ENCODE peak calls at places on chromosomes 3 and 15, in seven cellular contexts. G is HepG2, I is NT2/D1, N is left lung, E is SJSA1, V is breast epithelium, F is heart left ventricle. U is an unnamed sample.

GRCh38 chr3:125107861-125108567 is 52.2 kb upstream of the HEG1 start:
- DNase-seq in G (no peak), E (no peak), I (no peak), N (no peak), V (no peak), F (no peak), U (no peak)

GRCh38 chr3:179067839-179068238 is 3.8 kb downstream of the ZMAT3 start:
- DNase-seq in I (no peak), N (no peak), V (no peak), F (no peak), E (no peak), G (no peak), U (no peak)

GRCh38 chr15:48644827-48645557 is 517 bp downstream of the FBN1 start:
- DNase-seq in E (peak; percentile 72), F (peak; percentile 62), N (peak; percentile 44), V (no peak), G (no peak), I (no peak), U (peak; percentile 59)

GRCh38 chr15:30001592-30001991 is 81.2 kb upstream of the GOLGA8J start:
- DNase-seq in G (no peak), F (no peak), N (no peak), V (no peak), E (no peak), I (no peak), U (no peak)

GRCh38 chr3:71125729-71126128 is 457.8 kb downstream of the FOXP1 start:
- DNase-seq in V (no peak), G (no peak), E (no peak), F (no peak), N (no peak), I (no peak), U (no peak)

GRCh38 chr3:157956850-157957249 is 149.4 kb downstream of the SHOX2 start:
- DNase-seq in G (no peak), V (no peak), F (no peak), N (no peak), I (no peak), E (no peak), U (no peak)

GRCh38 chr3:139444446-139444845 is 31.9 kb downstream of the RBP2 start:
- DNase-seq in I (no peak), E (no peak), N (no peak), F (no peak), G (no peak), V (no peak), U (no peak)

GRCh38 chr3:173663664-173664063 is 266.1 kb downstream of the NLGN1 start:
- DNase-seq in I (no peak), N (no peak), E (no peak), F (no peak), V (no peak), G (no peak), U (no peak)

GRCh38 chr3:100400424-100400781 is 486 bp downstream of the TOMM70 start:
- DNase-seq in N (peak; percentile 37), V (no peak), G (peak; percentile 16), F (no peak), I (no peak), E (no peak), U (no peak)

GRCh38 chr3:186529204-186529999 is 14.8 kb downstream of the CRYGS start:
- DNase-seq in G (no peak), I (no peak), F (no peak), N (no peak), E (no peak), V (no peak), U (no peak)

GRCh38 chr3:115418583-115418982 is 204.7 kb upstream of the GAP43 start:
- DNase-seq in E (no peak), N (no peak), F (no peak), V (no peak), I (no peak), G (no peak), U (no peak)

GRCh38 chr3:134311265-134311664 is 60.6 kb upstream of the RYK start:
- DNase-seq in E (no peak), V (no peak), F (no peak), G (no peak), I (no peak), N (no peak), U (no peak)

GRCh38 chr15:96339662-96340347 is 9.3 kb downstream of the NR2F2 start:
- DNase-seq in I (no peak), N (no peak), V (no peak), G (no peak), E (no peak), F (no peak), U (no peak)
- H3K4me1 ChIP-seq in I (peaks cover 12% of the 10 kb centered on the region), N (peaks cover 8% of the 10 kb centered on the region), V (peaks cover 2% of the 10 kb centered on the region), G (peaks cover 45% of the 10 kb centered on the region), E (peaks cover 37% of the 10 kb centered on the region), F (peaks cover 6% of the 10 kb centered on the region), U (peaks cover 21% of the 10 kb centered on the region)

GRCh38 chr15:63082366-63082765 is 39.3 kb upstream of the LACTB start:
- DNase-seq in F (no peak), G (peak; percentile 36), E (no peak), N (no peak), V (no peak), I (no peak), U (no peak)

GRCh38 chr15:63083541-63083940 is 38.1 kb upstream of the LACTB start:
- DNase-seq in V (no peak), N (no peak), F (no peak), G (no peak), E (no peak), I (no peak), U (no peak)

GRCh38 chr15:63085289-63085688 is 36.4 kb upstream of the LACTB start:
- DNase-seq in I (no peak), E (no peak), V (no peak), F (no peak), N (no peak), G (no peak), U (no peak)

GRCh38 chr15:63084806-63085205 is 36.9 kb upstream of the LACTB start:
- DNase-seq in I (no peak), G (no peak), V (no peak), F (no peak), E (no peak), N (no peak), U (no peak)

GRCh38 chr15:63083046-63083445 is 38.6 kb upstream of the LACTB start:
- DNase-seq in I (no peak), V (no peak), G (no peak), N (no peak), E (no peak), F (no peak), U (no peak)
- H3K4me1 ChIP-seq in I (peaks cover 11% of the 10 kb centered on the region), V (no peaks in the 10 kb centered on the region), G (peaks cover 83% of the 10 kb centered on the region), N (no peaks in the 10 kb centered on the region), E (peaks cover 22% of the 10 kb centered on the region), F (peaks cover under 1% of the 10 kb centered on the region), U (no peaks in the 10 kb centered on the region)

GRCh38 chr3:112685956-112686355 is 45.0 kb upstream of the CCDC80 start:
- DNase-seq in V (no peak), G (no peak), E (no peak), N (no peak), F (no peak), I (no peak), U (no peak)

GRCh38 chr3:112685435-112685834 is 44.5 kb upstream of the CCDC80 start:
- DNase-seq in I (no peak), G (no peak), E (peak; percentile 69), V (no peak), F (no peak), N (no peak), U (no peak)

GRCh38 chr3:112681822-112682325 is 40.9 kb upstream of the CCDC80 start:
- DNase-seq in G (no peak), N (no peak), V (no peak), E (peak; percentile 59), F (no peak), I (no peak), U (no peak)

GRCh38 chr3:112686360-112686759 is 45.4 kb upstream of the CCDC80 start:
- DNase-seq in G (no peak), I (peak; percentile 35), F (no peak), E (no peak), N (no peak), V (no peak), U (no peak)

DNA sequence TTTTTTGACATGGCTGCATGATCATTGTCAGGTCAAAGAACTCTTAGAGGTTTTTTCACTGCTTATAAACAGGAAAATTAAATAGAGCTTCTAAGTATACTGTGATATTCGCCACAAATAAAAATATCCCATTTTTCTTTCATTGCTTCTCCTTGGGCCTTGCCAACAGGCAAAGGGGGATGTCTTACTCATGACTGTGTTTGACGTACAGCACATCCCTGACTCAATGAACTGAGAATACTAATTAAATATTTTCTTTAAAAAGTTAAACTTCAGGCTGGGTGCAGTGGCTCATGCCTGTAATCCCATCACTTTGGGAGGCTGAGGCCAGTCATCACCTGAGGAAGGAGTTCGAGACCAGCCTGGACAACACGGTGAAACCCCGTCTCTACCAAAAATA is 41.4 kb upstream of the CCDC80 start:
- DNase-seq in F (no peak), I (no peak), G (no peak), E (no peak), N (no peak), V (no peak), U (no peak)
- H3K4me1 ChIP-seq in F (no peaks in the 10 kb centered on the region), I (peaks cover 2% of the 10 kb centered on the region), G (no peaks in the 10 kb centered on the region), E (peaks cover 66% of the 10 kb centered on the region), N (peaks cover 5% of the 10 kb centered on the region), V (no peaks in the 10 kb centered on the region), U (no peaks in the 10 kb centered on the region)

DNA sequence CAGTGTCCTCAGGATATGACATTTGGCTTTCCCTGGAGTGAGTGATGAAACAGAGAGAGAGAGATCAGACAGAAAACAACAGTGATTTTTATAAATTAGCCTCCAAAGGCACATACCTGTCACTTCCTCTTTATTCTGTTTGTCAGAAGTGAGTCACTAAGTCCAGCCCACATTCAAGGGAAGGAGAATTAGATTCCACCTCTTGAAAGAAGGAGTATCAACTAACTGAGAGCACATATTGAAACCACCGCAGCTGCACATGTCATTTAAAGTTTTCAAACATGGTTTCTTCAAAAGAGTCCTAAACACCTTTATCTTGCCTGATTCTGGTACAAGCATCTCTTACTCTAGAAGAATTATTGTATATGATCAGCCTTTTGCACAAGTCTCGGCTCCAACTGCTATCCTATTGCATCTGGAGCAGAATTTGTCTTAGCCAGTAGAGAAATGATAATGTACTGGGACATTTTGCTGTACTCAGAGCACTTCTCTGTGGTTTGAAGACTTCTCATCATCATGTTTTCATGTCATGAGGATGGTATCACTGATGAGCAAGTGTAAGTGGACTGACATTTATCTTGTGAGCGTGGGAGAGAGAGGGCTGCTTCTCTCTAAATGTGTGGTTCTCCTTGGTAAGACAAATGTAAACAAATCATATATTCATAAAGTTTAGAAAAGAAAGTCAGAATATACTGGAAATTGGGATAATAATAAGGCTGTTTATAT is 338.9 kb upstream of the CFAP20DC start:
- DNase-seq in V (no peak), G (no peak), F (no peak), I (no peak), E (no peak), N (no peak), U (no peak)
- H3K4me1 ChIP-seq in V (no peaks in the 10 kb centered on the region), G (no peaks in the 10 kb centered on the region), F (no peaks in the 10 kb centered on the region), I (no peaks in the 10 kb centered on the region), E (no peaks in the 10 kb centered on the region), N (peaks cover 5% of the 10 kb centered on the region), U (no peaks in the 10 kb centered on the region)

U was measured in mucosa of descending colon.